ENCODE peak calls at places on chromosomes 7 and 10, in six cellular contexts. Y, G, R, H, K and F are unnamed samples.

GRCh38 chr7:147478751-147479150 is 1111.8 kb upstream of the C7orf33 start:
- DNase-seq in G (no peak), K (no peak), Y (no peak), H (no peak), R (no peak), F (no peak)

GRCh38 chr10:43355749-43356371 is 15.6 kb upstream of the FXYD4 start:
- DNase-seq in R (peak; percentile 83), H (no peak), Y (no peak), G (no peak), K (peak; percentile 48), F (no peak)

GRCh38 chr7:100061518-100062193 is 12.1 kb downstream of the ZSCAN21 start:
- DNase-seq in K (no peak), G (no peak), R (no peak), H (no peak), Y (no peak), F (no peak)

GRCh38 chr10:90913774-90914420 is 7.0 kb downstream of the ANKRD1 start:
- DNase-seq in H (no peak), Y (no peak), R (no peak), G (no peak), K (no peak), F (no peak)

GRCh38 chr10:73113543-73113942 is 3.3 kb downstream of the NUDT13 start:
- DNase-seq in R (no peak), Y (no peak), G (no peak), K (peak; percentile 81), H (no peak), F (no peak)

GRCh38 chr7:124482229-124482628 is 283.4 kb downstream of the GPR37 start:
- DNase-seq in H (no peak), R (no peak), Y (no peak), K (no peak), G (no peak), F (no peak)

GRCh38 chr10:102767428-102768160 is 23.8 kb downstream of the WBP1L start:
- DNase-seq in H (no peak), Y (no peak), R (no peak), K (no peak), G (no peak), F (no peak)

GRCh38 chr10:97889461-97890265 is 40.0 kb downstream of the GOLGA7B start:
- DNase-seq in H (peak; percentile 69), Y (no peak), G (peak; percentile 54), R (peak; percentile 66), K (peak; percentile 24), F (no peak)

GRCh38 chr7:27129729-27130539 is 623 bp downstream of the HOXA4 start:
- DNase-seq in R (no peak), Y (no peak), K (peak; percentile 74), G (no peak), H (peak; percentile 53), F (peak; percentile 44)

GRCh38 chr10:113854757-113855626 is 531 bp downstream of the NHLRC2 start:
- DNase-seq in H (peak; percentile 73), Y (peak; percentile 67), R (peak; percentile 31), G (peak; percentile 83), K (peak; percentile 79), F (peak; percentile 84)

DNA sequence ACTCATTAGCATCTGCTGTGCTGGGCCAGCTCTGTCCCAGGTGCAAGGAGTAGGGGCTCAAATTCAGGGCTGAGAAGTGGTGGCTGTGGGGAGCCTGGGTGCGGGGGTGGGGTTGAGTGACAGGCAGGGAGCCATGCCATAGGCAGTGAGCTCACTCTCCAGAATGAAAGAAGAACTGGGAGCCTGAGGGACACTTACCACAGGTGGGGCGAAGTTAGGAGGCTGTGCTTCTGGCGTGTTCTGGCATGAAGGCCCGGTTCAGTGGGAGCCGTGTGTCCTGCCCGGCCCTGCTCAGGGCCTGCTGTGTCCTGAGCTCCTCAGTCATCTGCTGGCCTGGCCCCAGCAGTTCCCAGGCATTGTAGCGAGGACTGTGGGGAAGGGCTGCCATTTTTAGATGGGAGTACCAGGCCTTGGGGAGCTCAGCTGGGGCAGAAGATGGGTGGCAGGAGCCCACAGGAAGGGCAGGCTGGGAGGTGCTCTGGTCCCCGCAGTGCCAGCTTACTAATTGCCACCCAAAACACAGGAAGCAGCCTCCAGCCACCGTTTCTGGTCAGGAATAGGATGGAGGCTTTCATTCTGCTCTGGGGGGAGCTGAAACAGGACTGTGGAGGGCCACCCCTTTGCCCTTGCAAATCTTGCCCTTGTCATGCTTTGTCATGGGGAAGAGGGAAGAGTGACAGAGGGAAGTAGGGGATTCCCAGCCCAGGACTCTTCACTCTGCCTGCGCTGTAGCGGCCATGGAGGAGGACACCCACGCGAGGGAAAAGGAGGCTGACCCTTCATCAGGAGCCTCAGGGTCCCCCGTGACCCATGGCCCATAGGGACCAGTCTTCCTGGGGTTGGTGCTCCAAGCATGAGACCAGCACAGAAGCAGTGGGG is 62.2 kb downstream of the MKI67 start:
- DNase-seq in G (no peak), Y (no peak), R (no peak), H (no peak), K (no peak), F (no peak)
- H3K79me2 ChIP-seq in G (no peaks in the 10 kb centered on the region), Y (no peaks in the 10 kb centered on the region), R (no peaks in the 10 kb centered on the region), H (no peaks in the 10 kb centered on the region), K (no peaks in the 10 kb centered on the region), F (no peaks in the 10 kb centered on the region)

GRCh38 chr7:102236592-102237287 is 49.9 kb upstream of the SH2B2 start:
- DNase-seq in H (peak; percentile 84), G (peak; percentile 95), K (peak; percentile 80), Y (peak; percentile 57), R (peak; percentile 28), F (peak; percentile 83)
- TF ChIP-seq EZH2phosphoT487 in H (no peak), G (no peak), K (no peak), Y (no peak), R (no peak), F (no peak)

DNA sequence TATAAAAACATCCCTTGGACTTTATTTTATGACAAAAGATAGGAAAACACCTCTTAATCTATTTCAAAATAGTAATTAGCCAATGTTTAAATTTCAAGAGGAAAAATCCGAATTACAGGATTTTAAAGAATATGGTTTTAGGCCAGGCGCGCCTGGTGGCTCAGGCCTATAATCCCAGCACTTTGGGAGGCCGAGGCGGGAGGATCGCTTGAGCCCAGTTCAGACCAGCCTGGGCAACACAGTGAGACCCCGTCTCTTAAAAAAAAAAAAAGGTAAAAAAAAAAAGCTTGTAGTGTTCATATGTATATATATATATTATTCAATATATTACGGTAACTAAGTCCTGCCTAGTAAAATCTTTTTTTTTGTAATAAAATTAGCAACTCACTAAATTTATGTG is 1.4 kb downstream of the BNIP3 start:
- DNase-seq in G (no peak), K (no peak), Y (no peak), H (no peak), R (no peak), F (no peak)
- H3K79me2 ChIP-seq in G (peaks cover 63% of the 10 kb centered on the region), K (peaks cover 64% of the 10 kb centered on the region), Y (peaks cover 48% of the 10 kb centered on the region), H (peaks cover 52% of the 10 kb centered on the region), R (peaks cover 40% of the 10 kb centered on the region), F (peaks cover 61% of the 10 kb centered on the region)

GRCh38 chr7:45978010-45978681 is 57.1 kb upstream of the IGFBP3 start:
- DNase-seq in H (peak; percentile 88), K (peak; percentile 99), G (no peak), R (peak; percentile 95), Y (no peak), F (peak; percentile 14)
- TF ChIP-seq EZH2phosphoT487 in H (no peak), K (peak; percentile 42), G (no peak), R (no peak), Y (no peak), F (no peak)

GRCh38 chr10:126196225-126196624 is 192.1 kb downstream of the ADAM12 start:
- DNase-seq in R (no peak), H (no peak), Y (no peak), K (no peak), G (no peak), F (no peak)
- H3K79me2 ChIP-seq in R (no peaks in the 10 kb centered on the region), H (no peaks in the 10 kb centered on the region), Y (no peaks in the 10 kb centered on the region), K (peaks cover 69% of the 10 kb centered on the region), G (no peaks in the 10 kb centered on the region), F (no peaks in the 10 kb centered on the region)

DNA sequence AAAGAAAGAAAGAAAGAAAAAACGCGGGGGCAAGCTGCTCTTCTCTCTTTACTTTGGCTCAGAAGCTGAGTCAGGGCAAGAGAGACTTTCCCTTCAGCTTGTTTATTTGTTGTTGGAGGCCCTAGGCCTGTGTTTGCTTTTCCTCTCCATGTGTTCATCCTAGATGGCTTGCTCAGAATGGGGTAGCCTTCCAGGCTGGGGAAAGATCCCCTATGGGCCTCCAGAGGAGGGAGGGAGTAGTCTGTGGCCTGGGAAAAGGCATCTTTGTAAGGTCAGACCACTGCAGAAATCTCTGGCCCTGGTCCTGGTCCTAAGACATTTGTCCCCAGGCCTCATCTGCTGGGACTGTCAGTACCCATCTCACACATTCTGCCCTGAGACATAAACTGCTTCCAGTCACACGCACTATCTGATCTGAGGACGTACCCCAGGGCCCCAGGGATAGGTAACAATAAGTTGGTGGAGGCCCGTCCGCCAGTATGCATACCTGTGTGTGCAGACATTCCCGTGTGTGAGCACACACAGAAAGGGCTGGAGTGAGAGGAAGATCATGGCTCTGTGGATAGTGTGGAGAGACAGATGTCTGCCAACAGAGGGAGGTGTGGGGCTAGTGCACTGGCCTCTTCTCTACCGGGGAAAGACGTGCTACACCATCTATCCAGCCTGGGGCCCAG is 4.9 kb upstream of the SCD start:
- DNase-seq in K (peak; percentile 76), Y (peak; percentile 51), R (peak; percentile 64), H (peak; percentile 84), G (peak; percentile 73), F (peak; percentile 74)
- TF ChIP-seq EZH2phosphoT487 in K (no peak), Y (no peak), R (no peak), H (no peak), G (no peak), F (no peak)

DNA sequence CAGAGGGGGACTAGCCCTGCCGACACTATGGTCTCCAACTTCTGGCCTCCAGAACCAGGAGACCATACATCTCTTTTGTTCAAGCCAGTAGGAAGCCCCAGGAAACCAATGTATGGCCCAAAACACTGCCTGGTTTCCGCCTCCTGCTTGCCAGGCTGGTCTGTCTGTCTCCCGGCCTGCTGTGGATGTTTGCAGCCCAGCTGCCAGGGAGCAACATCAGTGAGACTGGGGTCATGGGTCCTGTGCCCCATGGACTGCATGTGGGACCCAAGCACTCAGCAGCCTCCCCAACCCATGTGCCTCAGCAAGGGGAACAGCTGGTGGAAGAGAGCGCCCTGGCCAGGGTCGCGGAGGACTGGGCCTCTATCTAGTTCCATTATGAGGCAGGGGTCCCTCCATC is 33.4 kb upstream of the NUB1 start:
- DNase-seq in G (no peak), Y (no peak), R (no peak), K (no peak), H (no peak), F (no peak)
- H3K79me2 ChIP-seq in G (no peaks in the 10 kb centered on the region), Y (no peaks in the 10 kb centered on the region), R (no peaks in the 10 kb centered on the region), K (no peaks in the 10 kb centered on the region), H (no peaks in the 10 kb centered on the region), F (no peaks in the 10 kb centered on the region)